ENCODE peak calls at places on chromosome 22, in five cellular contexts. T, B, X, V and S are unnamed samples.

GRCh38 chr22:46425011-46425410 is 89.5 kb downstream of the TRMU start:
- DNase-seq in X (no peak), T (no peak), V (no peak), B (peak; percentile 91), S (no peak)

GRCh38 chr22:42807185-42807584 is 49.9 kb downstream of the ARFGAP3 start:
- DNase-seq in B (no peak), T (no peak), V (no peak), X (peak; percentile 41), S (no peak)

GRCh38 chr22:45880732-45881523 is 96.0 kb downstream of the WNT7B start:
- DNase-seq in T (no peak), V (peak; percentile 59), X (peak; percentile 51), B (no peak), S (no peak)

GRCh38 chr22:27327497-27327896 is 474.1 kb downstream of the MN1 start:
- DNase-seq in V (no peak), X (no peak), T (no peak), B (no peak), S (no peak)

GRCh38 chr22:48450188-48450825 is 1377.4 kb downstream of the BRD1 start:
- DNase-seq in T (no peak), B (no peak), V (peak; percentile 24), X (no peak), S (no peak)

GRCh38 chr22:30755760-30756124 is 61.1 kb downstream of the OSBP2 start:
- DNase-seq in T (no peak), B (no peak), X (no peak), V (no peak), S (no peak)

GRCh38 chr22:41913842-41914534 is 886 bp downstream of the SHISA8 start:
- DNase-seq in T (no peak), V (no peak), X (no peak), B (no peak), S (no peak)

GRCh38 chr22:45640291-45640940 is 31.2 kb upstream of the ATXN10 start:
- DNase-seq in V (no peak), B (no peak), X (peak; percentile 34), T (no peak), S (no peak)

GRCh38 chr22:48889209-48889830 is 938.4 kb downstream of the BRD1 start:
- DNase-seq in B (no peak), T (no peak), V (no peak), X (no peak), S (no peak)

GRCh38 chr22:31508536-31508935 is 12.2 kb downstream of the SFI1 start:
- DNase-seq in X (no peak), T (no peak), V (no peak), B (no peak), S (no peak)

GRCh38 chr22:39176673-39177455 is 24.4 kb upstream of the CBX7 start:
- DNase-seq in V (peak; percentile 62), T (no peak), B (no peak), X (no peak), S (no peak)

GRCh38 chr22:17114173-17114957 is 6.8 kb downstream of the TMEM121B start:
- DNase-seq in V (no peak), X (no peak), B (no peak), T (no peak), S (no peak)

GRCh38 chr22:49148895-49149418 is 678.7 kb downstream of the BRD1 start:
- DNase-seq in X (no peak), V (no peak), B (no peak), T (no peak), S (no peak)

GRCh38 chr22:46074771-46075551 is 75.4 kb upstream of the PPARA start:
- DNase-seq in V (peak; percentile 68), B (no peak), T (no peak), X (peak; percentile 52), S (no peak)

GRCh38 chr22:49153921-49154320 is 673.8 kb downstream of the BRD1 start:
- DNase-seq in X (no peak), V (no peak), T (no peak), B (no peak), S (no peak)

GRCh38 chr22:17434856-17435255 is 65.6 kb downstream of the CECR2 start:
- DNase-seq in V (no peak), T (no peak), X (no peak), B (no peak), S (no peak)

GRCh38 chr22:39152511-39153219 is at the start of gene CBX7:
- DNase-seq in V (peak; percentile 98), X (peak; percentile 93), T (peak; percentile 84), B (peak; percentile 84), S (peak; percentile 91)

GRCh38 chr22:25564979-25565677 is 653 bp downstream of the GRK3 start:
- DNase-seq in B (no peak), X (no peak), T (no peak), V (no peak), S (no peak)

GRCh38 chr22:44965171-44965570 is 44.6 kb downstream of the PHF21B start:
- DNase-seq in B (no peak), T (no peak), V (no peak), X (no peak), S (no peak)

GRCh38 chr22:46829140-46829891 is 66.9 kb downstream of the TBC1D22A start:
- DNase-seq in B (peak; percentile 89), V (no peak), X (no peak), T (no peak), S (no peak)

GRCh38 chr22:48919187-48919590 is 908.5 kb downstream of the BRD1 start:
- DNase-seq in V (peak; percentile 35), T (no peak), B (no peak), X (no peak), S (no peak)

GRCh38 chr22:37764622-37765021 is 43.1 kb upstream of the GCAT start:
- DNase-seq in T (no peak), B (no peak), X (no peak), V (no peak), S (no peak)

GRCh38 chr22:21643533-21644357 is 1.6 kb downstream of the SDF2L1 start:
- DNase-seq in X (no peak), B (no peak), V (no peak), T (no peak), S (no peak)

GRCh38 chr22:31630331-31631329 is 31.4 kb downstream of the PISD start:
- DNase-seq in X (peak; percentile 65), T (peak; percentile 69), V (peak; percentile 87), B (peak; percentile 71), S (peak; percentile 85)

GRCh38 chr22:18091916-18092526 is 14.2 kb downstream of the PEX26 start:
- DNase-seq in V (no peak), T (no peak), B (no peak), X (peak; percentile 72), S (no peak)

GRCh38 chr22:45553333-45554039 is 50.8 kb downstream of the FBLN1 start:
- DNase-seq in T (no peak), V (peak; percentile 96), X (peak; percentile 86), B (peak; percentile 80), S (no peak)

GRCh38 chr22:45211848-45212247 is 28.8 kb downstream of the KIAA0930 start:
- DNase-seq in T (no peak), X (no peak), B (no peak), V (no peak), S (no peak)

GRCh38 chr22:45429424-45429823 is 15.9 kb downstream of the RIBC2 start:
- DNase-seq in V (peak; percentile 60), T (no peak), B (no peak), X (no peak), S (no peak)

GRCh38 chr22:27788889-27789288 is 12.7 kb downstream of the MN1 start:
- DNase-seq in V (no peak), X (no peak), T (no peak), B (no peak), S (no peak)

GRCh38 chr22:34324763-34325162 is 404.5 kb upstream of the LARGE1 start:
- DNase-seq in B (no peak), X (no peak), V (no peak), T (no peak), S (no peak)

GRCh38 chr22:37930270-37930951 is 23.0 kb downstream of the C22orf23 start:
- DNase-seq in T (no peak), X (no peak), V (no peak), B (peak; percentile 31), S (no peak)

GRCh38 chr22:22714600-22715361 is 70.4 kb downstream of the GGTLC2 start:
- DNase-seq in T (no peak), X (no peak), V (peak; percentile 47), B (no peak), S (no peak)
- H3K4me1 ChIP-seq in T (no peaks in the 10 kb centered on the region), X (no peaks in the 10 kb centered on the region), V (no peaks in the 10 kb centered on the region), B (peaks cover 20% of the 10 kb centered on the region), S (no peaks in the 10 kb centered on the region)

DNA sequence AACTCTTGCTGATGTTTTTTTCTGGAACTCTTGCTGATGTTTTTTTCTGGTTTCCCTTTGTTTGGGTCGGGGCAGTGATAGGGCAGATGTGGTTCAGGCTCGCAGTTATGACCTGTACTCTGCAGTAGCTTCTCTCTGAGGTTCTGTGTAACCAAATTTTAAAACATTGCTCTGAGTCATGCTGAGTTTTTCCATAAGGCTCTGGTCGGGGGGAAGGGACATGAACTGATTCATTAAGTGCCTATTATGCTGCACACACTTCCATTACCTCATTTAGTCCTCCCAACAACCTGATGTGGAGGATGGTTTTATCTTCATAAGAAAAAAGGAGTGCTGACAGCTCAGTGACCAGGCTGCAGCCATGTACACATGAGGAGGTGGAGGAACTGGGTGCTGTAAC is 18.9 kb downstream of the TNRC6B start:
- DNase-seq in V (no peak), X (no peak), B (peak; percentile 84), T (no peak), S (no peak)
- H3K4me3 ChIP-seq in V (no peak overlapping the region), X (no peak overlapping the region), B (peak overlapping the region; percentile 25), T (no peak overlapping the region), S (no peak overlapping the region)

DNA sequence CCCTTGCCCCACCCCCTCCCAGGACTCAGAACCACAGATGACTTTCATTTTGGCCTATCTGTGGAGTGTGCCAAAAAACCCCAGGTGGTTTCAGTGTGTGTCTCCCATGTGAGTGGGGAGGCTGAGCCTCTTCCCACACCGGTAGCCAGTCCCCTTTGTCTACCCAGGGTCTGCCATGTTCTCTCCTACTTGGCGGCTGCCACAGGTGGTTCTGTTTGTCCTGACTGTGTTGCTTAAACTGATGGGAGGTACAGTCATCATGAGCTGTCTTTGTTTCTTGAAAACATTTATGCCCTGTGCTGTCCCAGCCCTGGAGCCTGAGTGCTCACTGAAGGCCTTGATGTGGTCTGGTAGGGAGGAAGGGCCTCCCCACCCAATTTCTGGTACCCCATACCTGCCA is 39.7 kb upstream of the SUSD2 start:
- DNase-seq in T (no peak), X (no peak), V (no peak), B (peak; percentile 59), S (no peak)
- H3K27ac ChIP-seq in T (no peak overlapping the region), X (no peak overlapping the region), V (peak overlapping the region; percentile 83), B (peak overlapping the region; percentile 26), S (peak overlapping the region; percentile 11)

DNA sequence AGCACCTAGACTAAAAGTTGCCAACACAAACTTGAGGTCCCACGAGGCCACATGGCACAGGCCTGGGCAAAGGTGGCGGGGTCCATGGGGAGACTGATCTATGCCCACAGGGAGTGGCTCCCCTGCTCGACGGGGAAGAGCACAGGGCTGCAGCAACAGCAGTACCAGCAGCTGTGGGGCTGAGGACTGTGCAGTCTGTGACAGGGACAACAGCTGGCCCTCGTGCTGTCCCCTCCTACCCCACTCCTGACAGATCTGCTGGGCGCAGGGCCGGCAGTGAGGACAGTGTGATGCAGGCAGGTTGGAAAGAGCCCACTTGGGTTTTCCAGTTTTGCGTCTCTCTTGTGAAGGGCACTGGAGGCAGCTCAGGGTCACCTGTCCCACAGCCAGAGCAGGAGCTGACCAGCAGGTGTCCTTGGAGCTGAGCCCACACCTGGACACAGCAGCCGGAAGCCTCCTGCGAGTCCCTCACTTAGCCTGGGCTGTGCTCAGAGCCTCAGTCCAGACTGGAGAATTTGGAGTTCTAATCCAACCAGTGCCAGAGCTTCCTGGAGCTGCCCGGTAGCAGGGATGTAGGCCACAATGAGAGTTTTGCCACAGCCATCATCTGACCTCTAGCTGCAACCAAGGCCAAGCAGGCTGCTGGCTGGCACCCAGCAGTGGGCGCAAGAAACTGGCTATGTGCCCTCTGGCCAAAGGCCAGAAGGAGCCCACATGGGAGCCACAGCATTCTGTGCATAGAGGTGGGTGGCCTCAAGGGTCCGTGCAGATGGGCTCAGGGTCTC is 3.6 kb upstream of the GAS2L1 start:
- DNase-seq in B (no peak), T (no peak), X (no peak), V (no peak), S (no peak)
- H3K4me1 ChIP-seq in B (peaks cover 5% of the 10 kb centered on the region), T (peaks cover 9% of the 10 kb centered on the region), X (peaks cover 10% of the 10 kb centered on the region), V (no peaks in the 10 kb centered on the region), S (peaks cover 9% of the 10 kb centered on the region)